ENCODE peak calls at places on chromosomes 1 and 21, in nine cellular contexts. One of them, this sample, is unnamed.
A peak's percentile ranks its signal among the peaks of the same experiment; 100 is the strongest.

GRCh38 chr1:236000781-236001180 is 64.1 kb downstream of the NID1 start:
- DNase-seq in thoracic aorta: no peak
- DNase-seq in tibial nerve: no peak
- DNase-seq in AG10803: no peak
- DNase-seq in ascending aorta: peak; percentile 50
- DNase-seq in PC-9: no peak
- DNase-seq in adrenal gland: no peak
- DNase-seq in mucosa of descending colon: no peak
- DNase-seq in BJ: no peak
- DNase-seq in this sample: no peak

GRCh38 chr1:191504999-191505398 is 653.3 kb upstream of the RGS18 start:
- DNase-seq in PC-9: no peak
- DNase-seq in AG10803: no peak
- DNase-seq in mucosa of descending colon: no peak
- DNase-seq in ascending aorta: no peak
- DNase-seq in tibial nerve: no peak
- DNase-seq in thoracic aorta: no peak
- DNase-seq in adrenal gland: no peak
- DNase-seq in BJ: no peak
- DNase-seq in this sample: no peak

GRCh38 chr21:38831526-38832467 is 26.1 kb downstream of the ETS2 start:
- DNase-seq in thoracic aorta: peak; percentile 70
- DNase-seq in BJ: peak; percentile 93
- DNase-seq in PC-9: peak; percentile 79
- DNase-seq in adrenal gland: peak; percentile 57
- DNase-seq in mucosa of descending colon: no peak
- DNase-seq in ascending aorta: peak; percentile 95
- DNase-seq in tibial nerve: peak; percentile 97
- DNase-seq in AG10803: peak; percentile 97
- DNase-seq in this sample: peak; percentile 52

GRCh38 chr1:187032982-187033705 is 204.4 kb downstream of the PLA2G4A start:
- DNase-seq in tibial nerve: no peak
- DNase-seq in PC-9: no peak
- DNase-seq in BJ: no peak
- DNase-seq in AG10803: no peak
- DNase-seq in adrenal gland: no peak
- DNase-seq in thoracic aorta: no peak
- DNase-seq in mucosa of descending colon: no peak
- DNase-seq in ascending aorta: no peak
- DNase-seq in this sample: no peak

GRCh38 chr1:11944358-11944981 is 10.0 kb downstream of the PLOD1 start:
- DNase-seq in adrenal gland: no peak
- DNase-seq in mucosa of descending colon: no peak
- DNase-seq in tibial nerve: no peak
- DNase-seq in thoracic aorta: no peak
- DNase-seq in BJ: no peak
- DNase-seq in PC-9: no peak
- DNase-seq in AG10803: no peak
- DNase-seq in ascending aorta: no peak
- DNase-seq in this sample: peak; percentile 54

GRCh38 chr21:20353351-20353750 is 644.9 kb upstream of the NCAM2 start:
- DNase-seq in adrenal gland: no peak
- DNase-seq in thoracic aorta: no peak
- DNase-seq in BJ: no peak
- DNase-seq in mucosa of descending colon: no peak
- DNase-seq in tibial nerve: no peak
- DNase-seq in PC-9: peak; percentile 46
- DNase-seq in AG10803: no peak
- DNase-seq in ascending aorta: no peak
- DNase-seq in this sample: no peak

GRCh38 chr1:234322979-234323378 is 50.3 kb upstream of the COA6 start:
- DNase-seq in ascending aorta: no peak
- DNase-seq in PC-9: no peak
- DNase-seq in thoracic aorta: no peak
- DNase-seq in BJ: no peak
- DNase-seq in AG10803: no peak
- DNase-seq in tibial nerve: no peak
- DNase-seq in adrenal gland: peak; percentile 28
- DNase-seq in mucosa of descending colon: peak; percentile 51
- DNase-seq in this sample: no peak

GRCh38 chr1:243819438-243819839 is 30.6 kb downstream of the AKT3 start:
- DNase-seq in thoracic aorta: no peak
- DNase-seq in adrenal gland: no peak
- DNase-seq in tibial nerve: no peak
- DNase-seq in BJ: no peak
- DNase-seq in PC-9: no peak
- DNase-seq in AG10803: no peak
- DNase-seq in ascending aorta: no peak
- DNase-seq in mucosa of descending colon: no peak
- DNase-seq in this sample: no peak

GRCh38 chr1:32339363-32339978 is 3.4 kb upstream of the MARCKSL1 start:
- DNase-seq in ascending aorta: no peak
- DNase-seq in PC-9: peak; percentile 49
- DNase-seq in AG10803: no peak
- DNase-seq in tibial nerve: no peak
- DNase-seq in thoracic aorta: no peak
- DNase-seq in BJ: no peak
- DNase-seq in mucosa of descending colon: no peak
- DNase-seq in adrenal gland: no peak
- DNase-seq in this sample: no peak

GRCh38 chr1:171919891-171920887 is 78.9 kb downstream of the DNM3 start:
- DNase-seq in PC-9: no peak
- DNase-seq in AG10803: peak; percentile 97
- DNase-seq in BJ: peak; percentile 44
- DNase-seq in adrenal gland: no peak
- DNase-seq in mucosa of descending colon: no peak
- DNase-seq in ascending aorta: no peak
- DNase-seq in thoracic aorta: no peak
- DNase-seq in tibial nerve: no peak
- DNase-seq in this sample: no peak

GRCh38 chr1:95043141-95043980 is 29.4 kb downstream of the ALG14 start:
- DNase-seq in PC-9: peak; percentile 77
- DNase-seq in adrenal gland: peak; percentile 89
- DNase-seq in tibial nerve: peak; percentile 92
- DNase-seq in ascending aorta: peak; percentile 94
- DNase-seq in BJ: no peak
- DNase-seq in thoracic aorta: peak; percentile 65
- DNase-seq in mucosa of descending colon: peak; percentile 84
- DNase-seq in AG10803: peak; percentile 86
- DNase-seq in this sample: no peak

GRCh38 chr1:7592120-7592798 is 178.8 kb upstream of the VAMP3 start:
- DNase-seq in BJ: no peak
- DNase-seq in thoracic aorta: no peak
- DNase-seq in AG10803: no peak
- DNase-seq in mucosa of descending colon: no peak
- DNase-seq in ascending aorta: peak; percentile 31
- DNase-seq in adrenal gland: no peak
- DNase-seq in tibial nerve: no peak
- DNase-seq in PC-9: no peak
- DNase-seq in this sample: no peak

GRCh38 chr1:151060241-151061011 is at the start of gene MLLT11:
- DNase-seq in AG10803: peak; percentile 40
- DNase-seq in ascending aorta: peak; percentile 83
- DNase-seq in PC-9: no peak
- DNase-seq in BJ: no peak
- DNase-seq in mucosa of descending colon: peak; percentile 53
- DNase-seq in thoracic aorta: no peak
- DNase-seq in tibial nerve: peak; percentile 36
- DNase-seq in adrenal gland: peak; percentile 38
- DNase-seq in this sample: no peak

GRCh38 chr1:34316773-34317172 is 140.1 kb downstream of the C1orf94 start:
- DNase-seq in adrenal gland: no peak
- DNase-seq in PC-9: no peak
- DNase-seq in ascending aorta: no peak
- DNase-seq in thoracic aorta: no peak
- DNase-seq in mucosa of descending colon: no peak
- DNase-seq in tibial nerve: no peak
- DNase-seq in BJ: no peak
- DNase-seq in AG10803: no peak
- DNase-seq in this sample: no peak

GRCh38 chr1:178934574-178934945 is 63.7 kb upstream of the ANGPTL1 start:
- DNase-seq in thoracic aorta: no peak
- DNase-seq in PC-9: no peak
- DNase-seq in BJ: no peak
- DNase-seq in adrenal gland: no peak
- DNase-seq in ascending aorta: no peak
- DNase-seq in AG10803: no peak
- DNase-seq in tibial nerve: no peak
- DNase-seq in mucosa of descending colon: no peak
- DNase-seq in this sample: no peak

GRCh38 chr1:2633936-2634491 is 1.2 kb upstream of the MMEL1 start:
- DNase-seq in mucosa of descending colon: no peak
- DNase-seq in thoracic aorta: no peak
- DNase-seq in BJ: no peak
- DNase-seq in PC-9: no peak
- DNase-seq in AG10803: no peak
- DNase-seq in adrenal gland: no peak
- DNase-seq in tibial nerve: no peak
- DNase-seq in ascending aorta: peak; percentile 47
- DNase-seq in this sample: no peak

GRCh38 chr1:244796719-244797406 is 38.6 kb upstream of the COX20 start:
- DNase-seq in adrenal gland: peak; percentile 71
- DNase-seq in ascending aorta: peak; percentile 74
- DNase-seq in mucosa of descending colon: no peak
- DNase-seq in tibial nerve: peak; percentile 89
- DNase-seq in PC-9: peak; percentile 53
- DNase-seq in thoracic aorta: peak; percentile 25
- DNase-seq in BJ: peak; percentile 4
- DNase-seq in AG10803: peak; percentile 61
- DNase-seq in this sample: no peak

GRCh38 chr1:10909697-10910489 is 102.6 kb upstream of the TARDBP start:
- DNase-seq in ascending aorta: no peak
- DNase-seq in BJ: no peak
- DNase-seq in PC-9: no peak
- DNase-seq in AG10803: no peak
- DNase-seq in tibial nerve: no peak
- DNase-seq in adrenal gland: peak; percentile 35
- DNase-seq in mucosa of descending colon: peak; percentile 80
- DNase-seq in thoracic aorta: no peak
- DNase-seq in this sample: no peak

GRCh38 chr1:184379111-184379752 is 7.6 kb upstream of the C1orf21 start:
- DNase-seq in mucosa of descending colon: no peak
- DNase-seq in BJ: no peak
- DNase-seq in adrenal gland: no peak
- DNase-seq in ascending aorta: no peak
- DNase-seq in thoracic aorta: no peak
- DNase-seq in tibial nerve: no peak
- DNase-seq in PC-9: no peak
- DNase-seq in AG10803: no peak
- DNase-seq in this sample: no peak
- TF ChIP-seq CTCF in mucosa of descending colon: no peak
- TF ChIP-seq CTCF in BJ: peak; percentile 8
- TF ChIP-seq CTCF in adrenal gland: no peak
- TF ChIP-seq CTCF in ascending aorta: no peak
- TF ChIP-seq CTCF in thoracic aorta: no peak
- TF ChIP-seq CTCF in tibial nerve: no peak
- TF ChIP-seq CTCF in PC-9: no peak
- TF ChIP-seq CTCF in AG10803: peak; percentile 2
- TF ChIP-seq CTCF in this sample: peak; percentile 22

GRCh38 chr1:30757196-30757949 is at the start of gene LAPTM5:
- DNase-seq in adrenal gland: no peak
- DNase-seq in mucosa of descending colon: peak; percentile 71
- DNase-seq in BJ: no peak
- DNase-seq in ascending aorta: no peak
- DNase-seq in AG10803: peak; percentile 79
- DNase-seq in tibial nerve: peak; percentile 44
- DNase-seq in PC-9: no peak
- DNase-seq in thoracic aorta: no peak
- DNase-seq in this sample: no peak
- H3K4me3 ChIP-seq in adrenal gland: no peak within 1 kb of the TSS
- H3K4me3 ChIP-seq in mucosa of descending colon: no peak within 1 kb of the TSS
- H3K4me3 ChIP-seq in BJ: no peak within 1 kb of the TSS
- H3K4me3 ChIP-seq in ascending aorta: peak within 1 kb of the TSS; percentile 60
- H3K4me3 ChIP-seq in AG10803: no peak within 1 kb of the TSS
- H3K4me3 ChIP-seq in tibial nerve: peak within 1 kb of the TSS; percentile 46
- H3K4me3 ChIP-seq in PC-9: peak within 1 kb of the TSS; percentile 40
- H3K4me3 ChIP-seq in thoracic aorta: peak within 1 kb of the TSS; percentile 67
- H3K4me3 ChIP-seq in this sample: no peak within 1 kb of the TSS

DNA sequence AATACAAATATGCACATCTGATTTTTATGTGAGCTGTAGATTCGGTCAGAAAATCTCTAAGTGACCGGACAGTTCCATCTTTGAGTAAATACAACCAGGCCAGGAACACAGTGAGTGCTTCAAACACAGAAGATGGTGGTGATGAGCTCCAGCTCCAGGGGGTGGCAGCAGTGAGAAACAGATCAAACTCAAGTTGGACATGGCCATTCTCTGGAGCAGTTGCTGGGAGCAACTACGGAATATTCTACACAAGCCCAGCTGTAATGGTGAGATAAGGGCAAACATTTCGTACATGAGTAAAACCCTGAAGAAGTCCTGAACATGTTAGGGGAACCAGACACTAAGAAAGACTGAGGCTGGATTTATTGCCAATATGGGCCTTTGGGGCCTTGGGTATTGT is 100.7 kb downstream of the BARHL2 start:
- DNase-seq in BJ: no peak
- DNase-seq in mucosa of descending colon: peak; percentile 22
- DNase-seq in thoracic aorta: no peak
- DNase-seq in adrenal gland: no peak
- DNase-seq in ascending aorta: no peak
- DNase-seq in PC-9: no peak
- DNase-seq in tibial nerve: no peak
- DNase-seq in AG10803: no peak
- DNase-seq in this sample: no peak
- TF ChIP-seq CTCF in BJ: no peak
- TF ChIP-seq CTCF in mucosa of descending colon: no peak
- TF ChIP-seq CTCF in thoracic aorta: no peak
- TF ChIP-seq CTCF in adrenal gland: no peak
- TF ChIP-seq CTCF in ascending aorta: no peak
- TF ChIP-seq CTCF in PC-9: peak; percentile 54
- TF ChIP-seq CTCF in tibial nerve: no peak
- TF ChIP-seq CTCF in AG10803: peak; percentile 7
- TF ChIP-seq CTCF in this sample: peak; percentile 32

GRCh38 chr1:59815892-59816291 is 1.1 kb downstream of the HOOK1 start:
- DNase-seq in adrenal gland: no peak
- DNase-seq in PC-9: no peak
- DNase-seq in tibial nerve: no peak
- DNase-seq in thoracic aorta: no peak
- DNase-seq in BJ: no peak
- DNase-seq in ascending aorta: no peak
- DNase-seq in mucosa of descending colon: no peak
- DNase-seq in AG10803: no peak
- DNase-seq in this sample: no peak
- H3K4me3 ChIP-seq in adrenal gland: no peak overlapping the region
- H3K4me3 ChIP-seq in PC-9: peak overlapping the region; percentile 94
- H3K4me3 ChIP-seq in tibial nerve: no peak overlapping the region
- H3K4me3 ChIP-seq in thoracic aorta: no peak overlapping the region
- H3K4me3 ChIP-seq in BJ: no peak overlapping the region
- H3K4me3 ChIP-seq in ascending aorta: no peak overlapping the region
- H3K4me3 ChIP-seq in mucosa of descending colon: no peak overlapping the region
- H3K4me3 ChIP-seq in AG10803: no peak overlapping the region
- H3K4me3 ChIP-seq in this sample: peak overlapping the region; percentile 76

GRCh38 chr1:167219646-167220536 is 795 bp upstream of the POU2F1 start:
- DNase-seq in BJ: no peak
- DNase-seq in tibial nerve: peak; percentile 70
- DNase-seq in ascending aorta: peak; percentile 89
- DNase-seq in AG10803: peak; percentile 37
- DNase-seq in PC-9: peak; percentile 86
- DNase-seq in adrenal gland: peak; percentile 83
- DNase-seq in thoracic aorta: peak; percentile 65
- DNase-seq in mucosa of descending colon: peak; percentile 93
- DNase-seq in this sample: peak; percentile 62
- TF ChIP-seq CTCF in BJ: no peak
- TF ChIP-seq CTCF in tibial nerve: no peak
- TF ChIP-seq CTCF in ascending aorta: no peak
- TF ChIP-seq CTCF in AG10803: no peak
- TF ChIP-seq CTCF in PC-9: no peak
- TF ChIP-seq CTCF in adrenal gland: no peak
- TF ChIP-seq CTCF in thoracic aorta: no peak
- TF ChIP-seq CTCF in mucosa of descending colon: no peak
- TF ChIP-seq CTCF in this sample: no peak

This sample was measured in retinal pigment epithelial cell.